ENCODE peak calls at places on chromosomes 16 and 17, in six cellular contexts. One of them, this sample, is unnamed. For H3K9me3, the result is how much of the 10 kb centered on the place peaks cover.

GRCh38 chr16:87554754-87555427 is 47.4 kb upstream of the JPH3 start:
- DNase-seq in body of pancreas: no peak
- DNase-seq in heart left ventricle: no peak
- DNase-seq in MM.1S: no peak
- DNase-seq in PC-3: no peak
- DNase-seq in SK-N-SH: no peak
- DNase-seq in this sample: no peak

GRCh38 chr16:88951989-88952388 is 25.0 kb downstream of the CBFA2T3 start:
- DNase-seq in body of pancreas: no peak
- DNase-seq in heart left ventricle: no peak
- DNase-seq in MM.1S: no peak
- DNase-seq in PC-3: no peak
- DNase-seq in SK-N-SH: no peak
- DNase-seq in this sample: no peak

GRCh38 chr16:67438098-67438791 is 7.3 kb downstream of the HSD11B2 start:
- DNase-seq in body of pancreas: no peak
- DNase-seq in heart left ventricle: no peak
- DNase-seq in MM.1S: no peak
- DNase-seq in PC-3: no peak
- DNase-seq in SK-N-SH: no peak
- DNase-seq in this sample: no peak

GRCh38 chr16:80554037-80554436 is 13.2 kb downstream of the DYNLRB2 start:
- DNase-seq in body of pancreas: no peak
- DNase-seq in heart left ventricle: no peak
- DNase-seq in MM.1S: no peak
- DNase-seq in PC-3: no peak
- DNase-seq in SK-N-SH: no peak
- DNase-seq in this sample: no peak

GRCh38 chr17:8954339-8954738 is 11.2 kb downstream of the PIK3R5 start:
- DNase-seq in body of pancreas: peak
- DNase-seq in heart left ventricle: peak
- DNase-seq in MM.1S: no peak
- DNase-seq in PC-3: no peak
- DNase-seq in SK-N-SH: no peak
- DNase-seq in this sample: peak

GRCh38 chr16:11354733-11355574 is 9.7 kb downstream of the RMI2 start:
- DNase-seq in body of pancreas: no peak
- DNase-seq in heart left ventricle: no peak
- DNase-seq in MM.1S: peak
- DNase-seq in PC-3: no peak
- DNase-seq in SK-N-SH: no peak
- DNase-seq in this sample: peak

GRCh38 chr17:41786227-41787020 is at the start of gene JUP:
- DNase-seq in body of pancreas: peak
- DNase-seq in heart left ventricle: peak
- DNase-seq in MM.1S: peak
- DNase-seq in PC-3: peak
- DNase-seq in SK-N-SH: peak
- DNase-seq in this sample: peak

GRCh38 chr17:45873728-45874127 is 20.6 kb upstream of the MAPT start:
- DNase-seq in body of pancreas: no peak
- DNase-seq in heart left ventricle: no peak
- DNase-seq in MM.1S: peak
- DNase-seq in PC-3: peak
- DNase-seq in SK-N-SH: peak
- DNase-seq in this sample: no peak

GRCh38 chr16:14509055-14509454 is 121.0 kb downstream of the PARN start:
- DNase-seq in body of pancreas: no peak
- DNase-seq in heart left ventricle: no peak
- DNase-seq in MM.1S: no peak
- DNase-seq in PC-3: peak
- DNase-seq in SK-N-SH: no peak
- DNase-seq in this sample: no peak

GRCh38 chr16:84844049-84844350 is 24.2 kb downstream of the CRISPLD2 start:
- DNase-seq in body of pancreas: peak
- DNase-seq in heart left ventricle: no peak
- DNase-seq in MM.1S: no peak
- DNase-seq in PC-3: no peak
- DNase-seq in SK-N-SH: peak
- DNase-seq in this sample: no peak

GRCh38 chr17:869567-870530 is 87.7 kb downstream of the MRM3 start:
- DNase-seq in body of pancreas: peak
- DNase-seq in heart left ventricle: no peak
- DNase-seq in MM.1S: no peak
- DNase-seq in PC-3: peak
- DNase-seq in SK-N-SH: no peak
- DNase-seq in this sample: no peak

GRCh38 chr16:72517154-72517553 is 345.2 kb upstream of the PMFBP1 start:
- DNase-seq in body of pancreas: no peak
- DNase-seq in heart left ventricle: no peak
- DNase-seq in MM.1S: no peak
- DNase-seq in PC-3: no peak
- DNase-seq in SK-N-SH: no peak
- DNase-seq in this sample: no peak

GRCh38 chr16:12215302-12216105 is 239.0 kb downstream of the SNX29 start:
- DNase-seq in body of pancreas: no peak
- DNase-seq in heart left ventricle: no peak
- DNase-seq in MM.1S: no peak
- DNase-seq in PC-3: no peak
- DNase-seq in SK-N-SH: peak
- DNase-seq in this sample: no peak

GRCh38 chr16:964696-965395 is 5.9 kb downstream of the LMF1 start:
- DNase-seq in body of pancreas: no peak
- DNase-seq in heart left ventricle: no peak
- DNase-seq in MM.1S: no peak
- DNase-seq in PC-3: peak
- DNase-seq in SK-N-SH: no peak
- DNase-seq in this sample: no peak

GRCh38 chr16:11079657-11080187 is 135.4 kb downstream of the CLEC16A start:
- DNase-seq in body of pancreas: no peak
- DNase-seq in heart left ventricle: no peak
- DNase-seq in MM.1S: no peak
- DNase-seq in PC-3: peak
- DNase-seq in SK-N-SH: peak
- DNase-seq in this sample: no peak

GRCh38 chr16:55171241-55171640 is 152.8 kb upstream of the IRX6 start:
- DNase-seq in body of pancreas: no peak
- DNase-seq in heart left ventricle: no peak
- DNase-seq in MM.1S: no peak
- DNase-seq in PC-3: no peak
- DNase-seq in SK-N-SH: no peak
- DNase-seq in this sample: no peak

GRCh38 chr17:4796550-4796915 is 569 bp downstream of the PSMB6 start:
- DNase-seq in body of pancreas: no peak
- DNase-seq in heart left ventricle: no peak
- DNase-seq in MM.1S: no peak
- DNase-seq in PC-3: peak
- DNase-seq in SK-N-SH: peak
- DNase-seq in this sample: peak

GRCh38 chr16:27080870-27081269 is 14.1 kb downstream of the C16orf82 start:
- DNase-seq in body of pancreas: no peak
- DNase-seq in heart left ventricle: no peak
- DNase-seq in MM.1S: no peak
- DNase-seq in PC-3: peak
- DNase-seq in SK-N-SH: peak
- DNase-seq in this sample: no peak

GRCh38 chr16:31664683-31665482 is 137.2 kb downstream of the AHSP start:
- DNase-seq in body of pancreas: no peak
- DNase-seq in heart left ventricle: no peak
- DNase-seq in MM.1S: no peak
- DNase-seq in PC-3: peak
- DNase-seq in SK-N-SH: no peak
- DNase-seq in this sample: no peak

GRCh38 chr16:72983728-72984350 is 64.1 kb downstream of the ZFHX3 start:
- DNase-seq in body of pancreas: no peak
- DNase-seq in heart left ventricle: no peak
- DNase-seq in MM.1S: peak
- DNase-seq in PC-3: no peak
- DNase-seq in SK-N-SH: no peak
- DNase-seq in this sample: no peak

GRCh38 chr17:57459286-57459915 is 203.1 kb downstream of the MSI2 start:
- DNase-seq in body of pancreas: no peak
- DNase-seq in heart left ventricle: no peak
- DNase-seq in MM.1S: no peak
- DNase-seq in PC-3: peak
- DNase-seq in SK-N-SH: no peak
- DNase-seq in this sample: peak

GRCh38 chr17:60579090-60579489 is 20.9 kb upstream of the PPM1D start:
- DNase-seq in body of pancreas: no peak
- DNase-seq in heart left ventricle: no peak
- DNase-seq in MM.1S: no peak
- DNase-seq in PC-3: no peak
- DNase-seq in SK-N-SH: no peak
- DNase-seq in this sample: peak

GRCh38 chr17:80253631-80254395 is 6.8 kb upstream of the RNF213 start:
- DNase-seq in body of pancreas: no peak
- DNase-seq in heart left ventricle: no peak
- DNase-seq in MM.1S: no peak
- DNase-seq in PC-3: no peak
- DNase-seq in SK-N-SH: peak
- DNase-seq in this sample: no peak

GRCh38 chr17:80256034-80256350 is 4.7 kb upstream of the RNF213 start:
- DNase-seq in body of pancreas: no peak
- DNase-seq in heart left ventricle: no peak
- DNase-seq in MM.1S: no peak
- DNase-seq in PC-3: no peak
- DNase-seq in SK-N-SH: no peak
- DNase-seq in this sample: no peak

GRCh38 chr17:80254396-80255241 is 6.0 kb upstream of the RNF213 start:
- DNase-seq in body of pancreas: peak
- DNase-seq in heart left ventricle: no peak
- DNase-seq in MM.1S: peak
- DNase-seq in PC-3: peak
- DNase-seq in SK-N-SH: peak
- DNase-seq in this sample: peak

GRCh38 chr17:80251966-80252365 is 8.7 kb upstream of the RNF213 start:
- DNase-seq in body of pancreas: no peak
- DNase-seq in heart left ventricle: no peak
- DNase-seq in MM.1S: no peak
- DNase-seq in PC-3: no peak
- DNase-seq in SK-N-SH: peak
- DNase-seq in this sample: no peak

GRCh38 chr17:80252871-80253270 is 7.8 kb upstream of the RNF213 start:
- DNase-seq in body of pancreas: peak
- DNase-seq in heart left ventricle: no peak
- DNase-seq in MM.1S: peak
- DNase-seq in PC-3: peak
- DNase-seq in SK-N-SH: peak
- DNase-seq in this sample: peak
- TF ChIP-seq CTCF in body of pancreas: peak
- TF ChIP-seq CTCF in heart left ventricle: peak
- TF ChIP-seq CTCF in MM.1S: peak
- TF ChIP-seq CTCF in PC-3: peak
- TF ChIP-seq CTCF in SK-N-SH: peak
- TF ChIP-seq CTCF in this sample: peak

DNA sequence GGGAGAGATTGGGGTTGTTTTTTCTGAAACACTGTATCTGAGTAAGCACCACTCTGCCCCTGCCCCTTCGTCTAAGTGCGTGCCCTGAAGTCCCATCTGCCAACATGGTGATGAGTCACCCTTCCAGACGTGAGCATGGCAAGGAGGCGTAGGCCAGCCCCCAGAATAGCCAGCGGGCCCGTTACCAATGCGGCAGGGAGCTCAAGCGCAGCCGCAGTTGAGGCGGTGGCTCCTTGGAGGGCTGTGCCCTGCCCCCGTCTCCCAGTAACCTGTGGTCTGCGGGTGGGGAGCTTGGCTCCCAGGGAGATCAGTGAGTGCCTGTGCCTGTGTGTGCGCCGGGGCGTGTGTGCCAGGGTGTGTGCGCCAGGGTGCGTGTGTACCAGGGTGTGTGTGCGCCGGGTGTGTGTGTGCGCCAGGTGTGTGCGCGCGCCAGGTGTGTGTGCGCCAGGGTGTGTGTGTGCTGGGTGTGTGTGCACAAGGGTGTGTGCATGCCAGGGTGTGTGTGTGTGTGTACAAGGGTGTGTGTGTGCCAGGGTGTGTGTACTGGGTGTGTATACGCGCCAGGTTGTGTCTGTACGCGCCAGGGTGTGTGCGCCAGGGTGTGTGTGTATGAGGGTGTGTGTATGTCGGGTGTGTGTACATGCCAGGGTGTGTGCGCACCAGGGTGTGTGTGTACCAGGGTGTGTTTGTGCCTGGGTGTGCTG is 98.6 kb upstream of the CHMP6 start:
- DNase-seq in body of pancreas: no peak
- DNase-seq in heart left ventricle: no peak
- DNase-seq in MM.1S: no peak
- DNase-seq in PC-3: peak
- DNase-seq in SK-N-SH: no peak
- DNase-seq in this sample: peak
- H3K27ac ChIP-seq in body of pancreas: no peak
- H3K27ac ChIP-seq in heart left ventricle: no peak
- H3K27ac ChIP-seq in MM.1S: no peak
- H3K27ac ChIP-seq in PC-3: peak
- H3K27ac ChIP-seq in SK-N-SH: peak
- H3K27ac ChIP-seq in this sample: peak

DNA sequence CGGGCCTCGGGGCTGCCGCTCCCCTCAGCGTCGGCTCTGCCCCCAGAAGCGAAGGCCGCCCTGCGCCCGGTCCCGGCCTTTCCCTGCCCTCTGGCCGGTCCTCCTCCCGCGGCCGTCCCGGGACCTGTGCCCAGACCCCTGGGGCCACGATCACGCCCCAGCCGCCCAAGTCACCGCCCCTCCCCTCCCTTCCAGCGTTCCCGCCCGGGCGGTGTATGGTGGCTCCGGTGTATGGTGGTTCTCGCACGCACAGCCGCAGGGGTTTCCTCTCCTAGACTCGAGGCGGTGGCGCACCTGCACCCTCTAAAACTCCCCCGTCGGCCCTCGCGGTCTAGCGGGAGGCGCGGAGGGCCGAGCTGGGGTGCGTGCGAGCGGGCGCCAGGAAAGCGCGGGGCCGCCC is 10.0 kb downstream of the TIGD7 start:
- DNase-seq in body of pancreas: no peak
- DNase-seq in heart left ventricle: no peak
- DNase-seq in MM.1S: no peak
- DNase-seq in PC-3: no peak
- DNase-seq in SK-N-SH: no peak
- DNase-seq in this sample: no peak
- H3K9me3 ChIP-seq in body of pancreas: under half
- H3K9me3 ChIP-seq in heart left ventricle: half or more
- H3K9me3 ChIP-seq in MM.1S: under half
- H3K9me3 ChIP-seq in PC-3: under half
- H3K9me3 ChIP-seq in SK-N-SH: under half
- H3K9me3 ChIP-seq in this sample: under half

DNA sequence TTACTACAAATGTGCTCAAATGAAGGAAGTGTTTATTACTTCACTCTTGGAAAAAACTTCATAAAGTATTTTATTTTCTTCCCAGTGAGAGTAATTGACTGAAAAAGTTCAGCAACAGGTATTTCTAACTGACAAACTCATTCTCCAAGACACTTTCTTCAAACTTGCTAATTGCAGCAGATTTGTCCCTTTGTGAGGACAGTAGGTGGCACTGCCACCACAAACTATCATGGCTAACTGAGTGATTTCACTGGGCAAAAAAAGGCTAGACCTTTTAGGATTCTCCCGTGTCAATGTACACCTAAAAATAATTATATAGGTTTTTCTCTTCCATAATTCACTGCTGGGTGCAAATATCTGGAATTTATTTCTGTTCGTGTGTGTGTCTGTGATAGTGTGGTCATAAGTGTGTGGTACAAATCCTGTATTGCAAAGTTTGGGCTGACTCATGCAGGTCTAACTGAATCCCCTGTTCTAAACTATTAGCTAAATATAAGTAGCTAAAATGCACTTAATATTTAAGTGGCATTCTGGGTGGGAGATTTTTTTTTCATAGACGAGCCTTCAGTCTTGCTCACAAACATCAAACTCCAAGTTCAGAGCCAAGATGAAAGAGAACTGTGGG is 3.9 kb downstream of the HS3ST3A1 start:
- DNase-seq in body of pancreas: peak
- DNase-seq in heart left ventricle: peak
- DNase-seq in MM.1S: peak
- DNase-seq in PC-3: peak
- DNase-seq in SK-N-SH: peak
- DNase-seq in this sample: peak
- TF ChIP-seq CTCF in body of pancreas: peak
- TF ChIP-seq CTCF in heart left ventricle: peak
- TF ChIP-seq CTCF in MM.1S: peak
- TF ChIP-seq CTCF in PC-3: peak
- TF ChIP-seq CTCF in SK-N-SH: peak
- TF ChIP-seq CTCF in this sample: peak

This sample was measured in adrenal gland.